ENCODE peak calls at places on chromosomes 4 and X, in four cellular contexts. One of them, this sample, is unnamed.

GRCh38 chr4:13654158-13654797 is 26.8 kb upstream of the BOD1L1 start:
- DNase-seq in left lobe of liver: peak; percentile 78
- DNase-seq in H4: peak; percentile 67
- DNase-seq in nephron progenitor cell: peak; percentile 91
- DNase-seq in this sample: peak; percentile 52

GRCh38 chr4:157220026-157220881 is at the start of gene GRIA2:
- DNase-seq in left lobe of liver: no peak
- DNase-seq in H4: peak; percentile 38
- DNase-seq in nephron progenitor cell: peak; percentile 94
- DNase-seq in this sample: no peak

GRCh38 chr4:107825072-107825789 is 499 bp downstream of the SGMS2 start:
- DNase-seq in left lobe of liver: peak; percentile 66
- DNase-seq in H4: peak; percentile 32
- DNase-seq in nephron progenitor cell: peak; percentile 12
- DNase-seq in this sample: peak; percentile 60

GRCh38 chrX:40465735-40466551 is 114.8 kb upstream of the ATP6AP2 start:
- DNase-seq in left lobe of liver: no peak
- DNase-seq in H4: peak; percentile 14
- DNase-seq in nephron progenitor cell: peak; percentile 10
- DNase-seq in this sample: no peak

GRCh38 chrX:150693782-150694574 is 782 bp downstream of the MTMR1 start:
- DNase-seq in left lobe of liver: peak; percentile 52
- DNase-seq in H4: peak; percentile 30
- DNase-seq in nephron progenitor cell: peak; percentile 51
- DNase-seq in this sample: peak; percentile 76

GRCh38 chrX:56978172-56978571 is 17.2 kb downstream of the SPIN3 start:
- DNase-seq in left lobe of liver: no peak
- DNase-seq in H4: peak; percentile 41
- DNase-seq in nephron progenitor cell: peak; percentile 6
- DNase-seq in this sample: peak; percentile 31

GRCh38 chr4:112284662-112285411 is 867 bp downstream of the TIFA start:
- DNase-seq in left lobe of liver: no peak
- DNase-seq in H4: no peak
- DNase-seq in nephron progenitor cell: peak; percentile 49
- DNase-seq in this sample: no peak

GRCh38 chrX:150897371-150898319 is 823 bp downstream of the CD99L2 start:
- DNase-seq in left lobe of liver: peak; percentile 45
- DNase-seq in H4: no peak
- DNase-seq in nephron progenitor cell: peak; percentile 23
- DNase-seq in this sample: no peak

GRCh38 chr4:13611283-13611842 is 16.2 kb downstream of the BOD1L1 start:
- DNase-seq in left lobe of liver: no peak
- DNase-seq in H4: no peak
- DNase-seq in nephron progenitor cell: no peak
- DNase-seq in this sample: no peak

GRCh38 chr4:12499693-12500092 is 984.4 kb downstream of the RAB28 start:
- DNase-seq in left lobe of liver: no peak
- DNase-seq in H4: no peak
- DNase-seq in nephron progenitor cell: no peak
- DNase-seq in this sample: no peak

GRCh38 chrX:40485973-40486372 is 94.8 kb upstream of the ATP6AP2 start:
- DNase-seq in left lobe of liver: no peak
- DNase-seq in H4: no peak
- DNase-seq in nephron progenitor cell: no peak
- DNase-seq in this sample: no peak

GRCh38 chr4:182978152-182978827 is 61.1 kb upstream of the DCTD start:
- DNase-seq in left lobe of liver: no peak
- DNase-seq in H4: peak; percentile 44
- DNase-seq in nephron progenitor cell: no peak
- DNase-seq in this sample: peak; percentile 3

GRCh38 chrX:19382500-19383145 is 38.9 kb downstream of the PDHA1 start:
- DNase-seq in left lobe of liver: peak; percentile 45
- DNase-seq in H4: peak; percentile 31
- DNase-seq in nephron progenitor cell: peak; percentile 59
- DNase-seq in this sample: peak; percentile 31

GRCh38 chr4:113248320-113248719 is 198.9 kb downstream of the ANK2 start:
- DNase-seq in left lobe of liver: no peak
- DNase-seq in H4: no peak
- DNase-seq in nephron progenitor cell: no peak
- DNase-seq in this sample: no peak

GRCh38 chr4:22483551-22483981 is 32.3 kb downstream of the ADGRA3 start:
- DNase-seq in left lobe of liver: no peak
- DNase-seq in H4: peak; percentile 87
- DNase-seq in nephron progenitor cell: no peak
- DNase-seq in this sample: no peak

GRCh38 chrX:78105944-78106650 is 2.0 kb downstream of the PGK1 start:
- DNase-seq in left lobe of liver: no peak
- DNase-seq in H4: no peak
- DNase-seq in nephron progenitor cell: no peak
- DNase-seq in this sample: no peak

GRCh38 chr4:5037553-5038551 is 13.4 kb upstream of the STK32B start:
- DNase-seq in left lobe of liver: no peak
- DNase-seq in H4: peak; percentile 96
- DNase-seq in nephron progenitor cell: no peak
- DNase-seq in this sample: peak; percentile 61

GRCh38 chr4:184792334-184792733 is 33.4 kb downstream of the ACSL1 start:
- DNase-seq in left lobe of liver: no peak
- DNase-seq in H4: peak; percentile 37
- DNase-seq in nephron progenitor cell: no peak
- DNase-seq in this sample: peak; percentile 49

GRCh38 chrX:37348237-37349130 is 680 bp upstream of the PRRG1 start:
- DNase-seq in left lobe of liver: no peak
- DNase-seq in H4: peak; percentile 73
- DNase-seq in nephron progenitor cell: no peak
- DNase-seq in this sample: peak; percentile 28

GRCh38 chr4:148056879-148057278 is 325.0 kb downstream of the ARHGAP10 start:
- DNase-seq in left lobe of liver: peak; percentile 57
- DNase-seq in H4: peak; percentile 46
- DNase-seq in nephron progenitor cell: no peak
- DNase-seq in this sample: no peak

GRCh38 chrX:17494231-17494630 is 119.2 kb downstream of the NHS start:
- DNase-seq in left lobe of liver: no peak
- DNase-seq in H4: no peak
- DNase-seq in nephron progenitor cell: no peak
- DNase-seq in this sample: no peak

GRCh38 chrX:106177106-106177981 is 9.2 kb downstream of the PWWP3B start:
- DNase-seq in left lobe of liver: peak; percentile 48
- DNase-seq in H4: peak; percentile 72
- DNase-seq in nephron progenitor cell: peak; percentile 80
- DNase-seq in this sample: no peak

GRCh38 chr4:23818097-23818648 is 71.7 kb downstream of the PPARGC1A start:
- DNase-seq in left lobe of liver: no peak
- DNase-seq in H4: no peak
- DNase-seq in nephron progenitor cell: no peak
- DNase-seq in this sample: no peak

GRCh38 chr4:169948271-169948670 is 77.9 kb downstream of the MFAP3L start:
- DNase-seq in left lobe of liver: no peak
- DNase-seq in H4: no peak
- DNase-seq in nephron progenitor cell: no peak
- DNase-seq in this sample: no peak

GRCh38 chr4:89344571-89344970 is 37.0 kb upstream of the GPRIN3 start:
- DNase-seq in left lobe of liver: no peak
- DNase-seq in H4: no peak
- DNase-seq in nephron progenitor cell: no peak
- DNase-seq in this sample: no peak

GRCh38 chrX:119618439-119618838 is 12.2 kb upstream of the NKRF start:
- DNase-seq in left lobe of liver: no peak
- DNase-seq in H4: no peak
- DNase-seq in nephron progenitor cell: no peak
- DNase-seq in this sample: no peak

GRCh38 chrX:69031181-69031580 is 134.1 kb downstream of the PJA1 start:
- DNase-seq in left lobe of liver: no peak
- DNase-seq in H4: no peak
- DNase-seq in nephron progenitor cell: peak; percentile 38
- DNase-seq in this sample: peak; percentile 31

GRCh38 chr4:121464854-121465253 is 84.0 kb upstream of the QRFPR start:
- DNase-seq in left lobe of liver: no peak
- DNase-seq in H4: no peak
- DNase-seq in nephron progenitor cell: no peak
- DNase-seq in this sample: no peak

GRCh38 chr4:151968643-151969042 is 207.8 kb upstream of the GATB start:
- DNase-seq in left lobe of liver: no peak
- DNase-seq in H4: no peak
- DNase-seq in nephron progenitor cell: no peak
- DNase-seq in this sample: no peak